ENCODE peak calls at places on chromosomes 16 and 17, in four cellular contexts. One of them, this sample, is unnamed.
A peak's percentile ranks its signal among the peaks of the same experiment; 100 is the strongest.

GRCh38 chr16:84648595-84649510 is 542 bp downstream of the KLHL36 start:
- DNase-seq in NCI-H446: no peak
- DNase-seq in NCI-H1092 treated with DMSO at 0.1 percent for 48 hours: no peak
- DNase-seq in HCEC 1CT: no peak
- DNase-seq in this sample: no peak

GRCh38 chr17:63998050-63998720 is at the start of gene PRR29:
- DNase-seq in NCI-H446: peak; percentile 28
- DNase-seq in NCI-H1092 treated with DMSO at 0.1 percent for 48 hours: peak; percentile 46
- DNase-seq in HCEC 1CT: peak; percentile 31
- DNase-seq in this sample: peak; percentile 35

GRCh38 chr16:64184156-64184555 is 937.7 kb downstream of the CDH11 start:
- DNase-seq in NCI-H446: no peak
- DNase-seq in NCI-H1092 treated with DMSO at 0.1 percent for 48 hours: no peak
- DNase-seq in HCEC 1CT: no peak
- DNase-seq in this sample: no peak

GRCh38 chr16:54437921-54438320 is 151.3 kb upstream of the IRX3 start:
- DNase-seq in NCI-H446: no peak
- DNase-seq in NCI-H1092 treated with DMSO at 0.1 percent for 48 hours: no peak
- DNase-seq in HCEC 1CT: no peak
- DNase-seq in this sample: no peak

GRCh38 chr16:89020068-89020924 is 43.3 kb upstream of the CBFA2T3 start:
- DNase-seq in NCI-H446: no peak
- DNase-seq in NCI-H1092 treated with DMSO at 0.1 percent for 48 hours: no peak
- DNase-seq in HCEC 1CT: no peak
- DNase-seq in this sample: no peak

GRCh38 chr16:2282866-2283555 is 15.1 kb upstream of the RNPS1 start:
- DNase-seq in NCI-H446: no peak
- DNase-seq in NCI-H1092 treated with DMSO at 0.1 percent for 48 hours: no peak
- DNase-seq in HCEC 1CT: no peak
- DNase-seq in this sample: no peak

GRCh38 chr16:3999479-3999868 is 116.8 kb downstream of the ADCY9 start:
- DNase-seq in NCI-H446: peak; percentile 16
- DNase-seq in NCI-H1092 treated with DMSO at 0.1 percent for 48 hours: no peak
- DNase-seq in HCEC 1CT: peak; percentile 26
- DNase-seq in this sample: no peak

GRCh38 chr16:81817789-81818304 is 38.8 kb downstream of the PLCG2 start:
- DNase-seq in NCI-H446: no peak
- DNase-seq in NCI-H1092 treated with DMSO at 0.1 percent for 48 hours: no peak
- DNase-seq in HCEC 1CT: no peak
- DNase-seq in this sample: no peak

GRCh38 chr16:57023541-57024249 is 34.3 kb downstream of the NLRC5 start:
- DNase-seq in NCI-H446: no peak
- DNase-seq in NCI-H1092 treated with DMSO at 0.1 percent for 48 hours: no peak
- DNase-seq in HCEC 1CT: no peak
- DNase-seq in this sample: no peak

GRCh38 chr16:88963583-88963982 is 13.4 kb downstream of the CBFA2T3 start:
- DNase-seq in NCI-H446: no peak
- DNase-seq in NCI-H1092 treated with DMSO at 0.1 percent for 48 hours: no peak
- DNase-seq in HCEC 1CT: no peak
- DNase-seq in this sample: no peak

GRCh38 chr16:56776562-56776961 is 46.6 kb downstream of the NUP93 start:
- DNase-seq in NCI-H446: no peak
- DNase-seq in NCI-H1092 treated with DMSO at 0.1 percent for 48 hours: peak; percentile 24
- DNase-seq in HCEC 1CT: no peak
- DNase-seq in this sample: no peak

GRCh38 chr17:22506861-22507260 is 814.5 kb downstream of the KCNJ18 start:
- DNase-seq in NCI-H446: no peak
- DNase-seq in NCI-H1092 treated with DMSO at 0.1 percent for 48 hours: no peak
- DNase-seq in HCEC 1CT: no peak
- DNase-seq in this sample: no peak

GRCh38 chr16:79009911-79010310 is 590.6 kb downstream of the MAF start:
- DNase-seq in NCI-H446: no peak
- DNase-seq in NCI-H1092 treated with DMSO at 0.1 percent for 48 hours: peak; percentile 21
- DNase-seq in HCEC 1CT: no peak
- DNase-seq in this sample: no peak

GRCh38 chr17:37466471-37466870 is 23.2 kb upstream of the DUSP14 start:
- DNase-seq in NCI-H446: no peak
- DNase-seq in NCI-H1092 treated with DMSO at 0.1 percent for 48 hours: no peak
- DNase-seq in HCEC 1CT: no peak
- DNase-seq in this sample: no peak

GRCh38 chr17:75950421-75950820 is 9.6 kb upstream of the FBF1 start:
- DNase-seq in NCI-H446: no peak
- DNase-seq in NCI-H1092 treated with DMSO at 0.1 percent for 48 hours: no peak
- DNase-seq in HCEC 1CT: no peak
- DNase-seq in this sample: no peak

GRCh38 chr16:80065565-80065964 is 465.0 kb upstream of the MAF start:
- DNase-seq in NCI-H446: no peak
- DNase-seq in NCI-H1092 treated with DMSO at 0.1 percent for 48 hours: no peak
- DNase-seq in HCEC 1CT: no peak
- DNase-seq in this sample: no peak

GRCh38 chr17:42346473-42346872 is 41.8 kb downstream of the STAT3 start:
- DNase-seq in NCI-H446: no peak
- DNase-seq in NCI-H1092 treated with DMSO at 0.1 percent for 48 hours: no peak
- DNase-seq in HCEC 1CT: no peak
- DNase-seq in this sample: no peak

GRCh38 chr16:85527042-85527766 is 85.9 kb upstream of the GSE1 start:
- DNase-seq in NCI-H446: no peak
- DNase-seq in NCI-H1092 treated with DMSO at 0.1 percent for 48 hours: no peak
- DNase-seq in HCEC 1CT: no peak
- DNase-seq in this sample: no peak

GRCh38 chr17:77644981-77645380 is 313.5 kb upstream of the TNRC6C start:
- DNase-seq in NCI-H446: no peak
- DNase-seq in NCI-H1092 treated with DMSO at 0.1 percent for 48 hours: no peak
- DNase-seq in HCEC 1CT: no peak
- DNase-seq in this sample: no peak

GRCh38 chr16:10373556-10373955 is 12.3 kb upstream of the ATF7IP2 start:
- DNase-seq in NCI-H446: no peak
- DNase-seq in NCI-H1092 treated with DMSO at 0.1 percent for 48 hours: no peak
- DNase-seq in HCEC 1CT: no peak
- DNase-seq in this sample: no peak